ENCODE peak calls at places on chromosomes 16 and 17, in eight cellular contexts. D is Peyer's patch, H is thoracic aorta, O is ovary, J is left lung, U is prostate gland, B is dorsolateral prefrontal cortex, C is stomach. S is an unnamed sample.

GRCh38 chr17:40033339-40033738 is 18.1 kb downstream of the CSF3 start:
- DNase-seq in D (no peak), H (no peak), O (no peak), J (no peak), U (no peak), B (no peak), C (no peak), S (no peak)

GRCh38 chr17:32536736-32537646 is 50.2 kb downstream of the CDK5R1 start:
- DNase-seq in D (no peak), H (no peak), O (no peak), J (no peak), U (no peak), B (no peak), C (no peak), S (no peak)

GRCh38 chr17:39462644-39463375 is 1.5 kb downstream of the CDK12 start:
- DNase-seq in D (no peak), H (no peak), O (no peak), J (peak), U (no peak), B (no peak), C (no peak), S (no peak)

GRCh38 chr17:73757324-73757942 is 113.2 kb upstream of the SDK2 start:
- DNase-seq in D (no peak), H (no peak), O (no peak), J (no peak), U (no peak), B (no peak), C (no peak), S (no peak)

GRCh38 chr16:2317231-2318020 is 23.1 kb downstream of the ABCA3 start:
- DNase-seq in D (no peak), H (no peak), O (no peak), J (no peak), U (no peak), B (no peak), C (no peak), S (no peak)

GRCh38 chr17:12070561-12070960 is 49.9 kb downstream of the MAP2K4 start:
- DNase-seq in D (no peak), H (no peak), O (no peak), J (no peak), U (no peak), B (no peak), C (no peak), S (no peak)

GRCh38 chr17:17971431-17972125 is 622 bp downstream of the TOM1L2 start:
- DNase-seq in D (no peak), H (no peak), O (peak), J (peak), U (peak), B (peak), C (peak), S (peak)

GRCh38 chr16:82050909-82051357 is 15.9 kb downstream of the HSD17B2 start:
- DNase-seq in D (no peak), H (no peak), O (no peak), J (no peak), U (no peak), B (no peak), C (no peak), S (no peak)

GRCh38 chr17:1315891-1316403 is 36.5 kb downstream of the TRARG1 start:
- DNase-seq in D (no peak), H (peak), O (no peak), J (no peak), U (no peak), B (no peak), C (no peak), S (no peak)

GRCh38 chr17:40247926-40248495 is 28.9 kb downstream of the WIPF2 start:
- DNase-seq in D (no peak), H (no peak), O (no peak), J (peak), U (no peak), B (no peak), C (no peak), S (no peak)

GRCh38 chr16:31501966-31502348 is 6.2 kb downstream of the RUSF1 start:
- DNase-seq in D (no peak), H (no peak), O (no peak), J (no peak), U (no peak), B (no peak), C (no peak), S (no peak)

GRCh38 chr17:81517339-81518112 is 4.9 kb upstream of the ACTG1 start:
- DNase-seq in D (peak), H (no peak), O (no peak), J (no peak), U (no peak), B (no peak), C (no peak), S (no peak)

GRCh38 chr16:86396918-86397317 is 113.4 kb upstream of the FOXF1 start:
- DNase-seq in D (no peak), H (no peak), O (no peak), J (no peak), U (peak), B (no peak), C (no peak), S (no peak)
- H3K27ac ChIP-seq in D (peak), H (no peak), O (no peak), J (peak), U (peak), B (no peak), C (peak), S (no peak)

GRCh38 chr17:76732734-76733617 is 4.2 kb downstream of the SRSF2 start:
- DNase-seq in D (no peak), H (no peak), O (no peak), J (no peak), U (no peak), B (no peak), C (no peak), S (no peak)
- H3K4me3 ChIP-seq in D (no peak), H (no peak), O (no peak), J (peak), U (no peak), B (no peak), C (peak), S (no peak)

GRCh38 chr16:85047867-85048455 is 20.4 kb downstream of the KIAA0513 start:
- DNase-seq in D (no peak), H (no peak), O (no peak), J (no peak), U (no peak), B (no peak), C (no peak), S (no peak)

GRCh38 chr16:85051710-85052082 is 24.1 kb downstream of the KIAA0513 start:
- DNase-seq in D (no peak), H (no peak), O (no peak), J (no peak), U (no peak), B (no peak), C (no peak), S (no peak)

GRCh38 chr16:85048921-85049562 is 21.4 kb downstream of the KIAA0513 start:
- DNase-seq in D (no peak), H (no peak), O (no peak), J (no peak), U (no peak), B (peak), C (no peak), S (no peak)

GRCh38 chr16:85051067-85051709 is 23.6 kb downstream of the KIAA0513 start:
- DNase-seq in D (no peak), H (no peak), O (no peak), J (no peak), U (no peak), B (no peak), C (no peak), S (no peak)

GRCh38 chr16:85049864-85050263 is 22.3 kb downstream of the KIAA0513 start:
- DNase-seq in D (no peak), H (no peak), O (no peak), J (no peak), U (no peak), B (no peak), C (no peak), S (no peak)
- H3K27ac ChIP-seq in D (peak), H (no peak), O (no peak), J (no peak), U (no peak), B (no peak), C (no peak), S (no peak)

GRCh38 chr17:78276499-78276898 is 45.1 kb downstream of the TMEM235 start:
- DNase-seq in D (peak), H (no peak), O (no peak), J (no peak), U (no peak), B (no peak), C (no peak), S (no peak)
- H3K4me3 ChIP-seq in D (no peak), H (no peak), O (no peak), J (no peak), U (no peak), B (no peak), C (no peak), S (no peak)

GRCh38 chr16:17289050-17289449 is 181.7 kb downstream of the XYLT1 start:
- DNase-seq in D (no peak), H (no peak), O (no peak), J (no peak), U (no peak), B (no peak), C (no peak), S (no peak)
- H3K27ac ChIP-seq in D (no peak), H (peak), O (no peak), J (no peak), U (no peak), B (no peak), C (no peak), S (no peak)

GRCh38 chr16:30473231-30474061 is 904 bp downstream of the ITGAL start:
- DNase-seq in D (peak), H (no peak), O (no peak), J (peak), U (no peak), B (no peak), C (no peak), S (peak)

GRCh38 chr16:30474062-30474452 is 1.5 kb downstream of the ITGAL start:
- DNase-seq in D (no peak), H (no peak), O (no peak), J (no peak), U (no peak), B (no peak), C (no peak), S (no peak)

GRCh38 chr16:30472328-30472942 is at the start of gene ITGAL:
- DNase-seq in D (peak), H (no peak), O (no peak), J (peak), U (no peak), B (no peak), C (peak), S (peak)

GRCh38 chr16:30476991-30477390 is 4.4 kb downstream of the ITGAL start:
- DNase-seq in D (no peak), H (no peak), O (no peak), J (no peak), U (no peak), B (no peak), C (no peak), S (no peak)

GRCh38 chr16:30474684-30475083 is 2.1 kb downstream of the ITGAL start:
- DNase-seq in D (no peak), H (no peak), O (no peak), J (no peak), U (no peak), B (no peak), C (no peak), S (no peak)
- H3K4me3 ChIP-seq in D (no peak), H (no peak), O (no peak), J (peak), U (no peak), B (no peak), C (no peak), S (peak)

GRCh38 chr17:2957631-2958286 is 105.6 kb downstream of the OR1D5 start:
- DNase-seq in D (no peak), H (no peak), O (no peak), J (no peak), U (no peak), B (no peak), C (peak), S (no peak)

GRCh38 chr17:2959371-2960130 is 103.9 kb downstream of the OR1D5 start:
- DNase-seq in D (no peak), H (no peak), O (no peak), J (no peak), U (no peak), B (no peak), C (peak), S (no peak)

GRCh38 chr17:2954898-2955445 is 108.4 kb downstream of the OR1D5 start:
- DNase-seq in D (no peak), H (no peak), O (no peak), J (no peak), U (no peak), B (no peak), C (peak), S (no peak)

GRCh38 chr17:2958706-2959222 is 104.6 kb downstream of the OR1D5 start:
- DNase-seq in D (no peak), H (no peak), O (no peak), J (no peak), U (no peak), B (no peak), C (peak), S (no peak)

GRCh38 chr17:2955931-2956582 is 107.3 kb downstream of the OR1D5 start:
- DNase-seq in D (no peak), H (no peak), O (no peak), J (no peak), U (no peak), B (no peak), C (peak), S (no peak)
- H3K27ac ChIP-seq in D (no peak), H (no peak), O (no peak), J (no peak), U (no peak), B (no peak), C (peak), S (no peak)

GRCh38 chr16:11691235-11691634 is 23.0 kb downstream of the SNN start:
- DNase-seq in D (no peak), H (no peak), O (no peak), J (no peak), U (no peak), B (no peak), C (no peak), S (no peak)
- H3K4me3 ChIP-seq in D (no peak), H (no peak), O (no peak), J (no peak), U (no peak), B (no peak), C (no peak), S (no peak)

DNA sequence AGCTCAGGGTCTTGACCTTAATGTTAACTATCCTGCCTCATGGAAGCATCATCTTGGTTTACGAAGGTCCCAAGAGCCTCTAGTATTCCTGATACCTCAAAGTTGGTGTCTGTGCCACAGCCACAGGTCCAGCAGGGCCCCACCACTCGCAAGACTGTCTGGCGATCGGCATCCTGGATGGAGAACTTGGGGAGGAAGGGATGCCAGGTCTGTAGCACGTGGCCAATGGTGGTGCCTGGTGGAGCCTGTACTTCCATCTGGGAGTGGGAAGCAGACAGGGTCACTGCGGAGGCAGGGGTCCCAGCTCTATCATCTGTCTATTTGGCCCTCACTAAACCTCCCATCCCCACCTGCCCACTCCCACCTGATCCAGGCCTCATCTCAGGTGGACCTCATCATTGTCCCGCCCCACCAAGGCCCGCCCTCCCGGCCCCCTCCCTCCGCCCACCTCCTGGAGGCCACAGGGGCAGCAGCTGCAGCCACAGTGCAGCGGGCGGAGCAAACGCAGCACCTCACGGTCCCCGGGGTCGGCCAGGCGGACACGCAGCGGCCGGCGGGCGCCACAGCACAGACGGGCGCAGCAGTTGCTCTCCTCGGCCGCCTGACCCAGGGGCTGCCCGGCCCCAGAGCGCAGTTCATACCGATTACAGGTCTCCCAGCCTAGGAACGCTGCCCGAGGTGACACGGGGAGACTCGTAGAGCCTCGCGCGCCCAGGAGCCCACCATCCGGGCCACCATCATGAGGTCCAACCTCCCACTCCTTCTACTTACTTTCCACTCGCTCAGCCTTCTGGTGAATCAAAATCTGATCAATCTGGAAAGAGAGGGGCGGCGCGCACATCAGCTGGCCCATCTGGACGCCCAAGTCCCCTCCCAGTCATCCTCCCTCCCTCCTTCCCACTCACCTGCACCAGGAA is 1.4 kb downstream of the PLSCR3 start:
- DNase-seq in D (no peak), H (no peak), O (peak), J (no peak), U (no peak), B (no peak), C (no peak), S (no peak)
- H3K27ac ChIP-seq in D (no peak), H (peak), O (no peak), J (peak), U (peak), B (peak), C (peak), S (peak)

S was measured in CD8-positive, alpha-beta T cell.